ENCODE peak calls at places on chromosomes 16 and 17, in six cellular contexts. Y is AG04450; H is left lung; N is CD4-positive, alpha-beta memory T cell; P is psoas muscle; O is mucosa of descending colon. Q is an unnamed sample.

GRCh38 chr17:62172492-62173291 is 107.6 kb upstream of the MED13 start:
- DNase-seq in Y (no peak), H (no peak), N (no peak), P (no peak), O (no peak), Q (peak; percentile 75)

GRCh38 chr17:29664743-29665479 is 42.2 kb upstream of the CORO6 start:
- DNase-seq in Y (no peak), H (no peak), N (no peak), P (no peak), O (no peak), Q (peak; percentile 67)

GRCh38 chr16:89375686-89376085 is 114.7 kb downstream of the ANKRD11 start:
- DNase-seq in Y (no peak), H (no peak), N (no peak), P (peak; percentile 40), O (no peak), Q (no peak)

GRCh38 chr17:58966208-58966607 is 140.5 kb downstream of the TRIM37 start:
- DNase-seq in Y (no peak), H (no peak), N (no peak), P (no peak), O (no peak), Q (no peak)

GRCh38 chr16:31074814-31075183 is 577 bp downstream of the ZNF646 start:
- DNase-seq in Y (no peak), H (no peak), N (no peak), P (no peak), O (no peak), Q (no peak)

GRCh38 chr16:16095646-16096045 is 127.6 kb downstream of the ABCC6 start:
- DNase-seq in Y (no peak), H (no peak), N (no peak), P (no peak), O (no peak), Q (peak; percentile 14)

GRCh38 chr16:49466881-49467280 is 93.3 kb downstream of the C16orf78 start:
- DNase-seq in Y (no peak), H (no peak), N (no peak), P (no peak), O (no peak), Q (no peak)

GRCh38 chr17:39144414-39144813 is 7.0 kb downstream of the PLXDC1 start:
- DNase-seq in Y (peak; percentile 84), H (peak; percentile 85), N (no peak), P (peak; percentile 95), O (peak; percentile 67), Q (peak; percentile 95)

GRCh38 chr17:79220715-79221291 is 146.2 kb downstream of the ENGASE start:
- DNase-seq in Y (no peak), H (no peak), N (no peak), P (no peak), O (no peak), Q (no peak)

GRCh38 chr16:79213214-79213613 is 387.3 kb downstream of the MAF start:
- DNase-seq in Y (no peak), H (no peak), N (no peak), P (no peak), O (no peak), Q (no peak)

GRCh38 chr17:77119668-77120301 is 21.0 kb upstream of the SEC14L1 start:
- DNase-seq in Y (no peak), H (no peak), N (no peak), P (no peak), O (no peak), Q (no peak)

GRCh38 chr16:66915041-66915440 is 3.6 kb downstream of the CDH16 start:
- DNase-seq in Y (no peak), H (no peak), N (no peak), P (no peak), O (no peak), Q (no peak)

GRCh38 chr16:69417537-69418199 is 6.8 kb upstream of the CYB5B start:
- DNase-seq in Y (no peak), H (no peak), N (no peak), P (no peak), O (peak; percentile 30), Q (peak; percentile 55)

GRCh38 chr16:81585785-81586184 is 141.2 kb downstream of the CMIP start:
- DNase-seq in Y (no peak), H (no peak), N (no peak), P (no peak), O (no peak), Q (no peak)

GRCh38 chr16:75087040-75087979 is 29.3 kb downstream of the LDHD start:
- DNase-seq in Y (peak; percentile 87), H (no peak), N (no peak), P (peak; percentile 71), O (peak; percentile 59), Q (peak; percentile 89)

GRCh38 chr17:12667299-12667958 is 1.7 kb downstream of the MYOCD start:
- DNase-seq in Y (peak; percentile 70), H (no peak), N (no peak), P (no peak), O (peak; percentile 49), Q (peak; percentile 51)

GRCh38 chr17:69870091-69870530 is 204.9 kb upstream of the KCNJ16 start:
- DNase-seq in Y (peak; percentile 41), H (no peak), N (no peak), P (no peak), O (no peak), Q (peak; percentile 47)

GRCh38 chr16:64225696-64226095 is 896.2 kb downstream of the CDH11 start:
- DNase-seq in Y (no peak), H (no peak), N (no peak), P (no peak), O (no peak), Q (no peak)

GRCh38 chr17:35895602-35896001 is 15.4 kb upstream of the CCL5 start:
- DNase-seq in Y (no peak), H (no peak), N (no peak), P (no peak), O (no peak), Q (peak; percentile 78)

GRCh38 chr16:78896280-78896679 is 704.3 kb downstream of the MAF start:
- DNase-seq in Y (no peak), H (no peak), N (peak; percentile 67), P (no peak), O (no peak), Q (no peak)

GRCh38 chr17:75570034-75570676 is 17.4 kb upstream of the MYO15B start:
- DNase-seq in Y (no peak), H (no peak), N (no peak), P (no peak), O (no peak), Q (no peak)

GRCh38 chr17:39838057-39838456 is 26.1 kb downstream of the IKZF3 start:
- DNase-seq in Y (no peak), H (no peak), N (no peak), P (no peak), O (no peak), Q (no peak)

GRCh38 chr16:47375423-47375822 is 85.4 kb downstream of the ITFG1 start:
- DNase-seq in Y (no peak), H (no peak), N (no peak), P (no peak), O (no peak), Q (no peak)

GRCh38 chr17:17837966-17838962 is 1.5 kb upstream of the SREBF1 start:
- DNase-seq in Y (no peak), H (peak; percentile 80), N (no peak), P (peak; percentile 65), O (peak; percentile 91), Q (peak; percentile 64)

GRCh38 chr17:47704116-47704515 is 10.2 kb downstream of the TBKBP1 start:
- DNase-seq in Y (no peak), H (no peak), N (no peak), P (no peak), O (no peak), Q (no peak)

GRCh38 chr17:42748906-42749798 is 4.3 kb upstream of the EZH1 start:
- DNase-seq in Y (no peak), H (no peak), N (no peak), P (peak; percentile 69), O (no peak), Q (peak; percentile 46)

GRCh38 chr16:13902677-13903076 is 17.3 kb upstream of the ERCC4 start:
- DNase-seq in Y (no peak), H (no peak), N (no peak), P (no peak), O (no peak), Q (peak; percentile 93)

GRCh38 chr16:58317608-58318152 is 22.9 kb upstream of the PRSS54 start:
- DNase-seq in Y (no peak), H (no peak), N (no peak), P (no peak), O (no peak), Q (no peak)

GRCh38 chr16:88482630-88483391 is 29.7 kb downstream of the ZFPM1 start:
- DNase-seq in Y (no peak), H (no peak), N (no peak), P (no peak), O (no peak), Q (no peak)

GRCh38 chr17:5819396-5819795 is 235.1 kb upstream of the NLRP1 start:
- DNase-seq in Y (no peak), H (no peak), N (no peak), P (no peak), O (no peak), Q (no peak)

GRCh38 chr16:10817963-10818941 is at the start of gene TVP23A:
- DNase-seq in Y (no peak), H (no peak), N (no peak), P (no peak), O (no peak), Q (peak; percentile 4)
- H3K4me3 ChIP-seq in Y (no peak within 1 kb of the TSS), H (peak within 1 kb of the TSS; percentile 16), N (no peak within 1 kb of the TSS), P (no peak within 1 kb of the TSS), O (no peak within 1 kb of the TSS), Q (no peak within 1 kb of the TSS)

GRCh38 chr16:57224651-57225335 is 20.3 kb upstream of the ARL2BP start:
- DNase-seq in Y (no peak), H (no peak), N (no peak), P (no peak), O (no peak), Q (no peak)
- H3K4me3 ChIP-seq in Y (no peak overlapping the region), H (no peak overlapping the region), N (no peak overlapping the region), P (no peak overlapping the region), O (no peak overlapping the region), Q (no peak overlapping the region)

GRCh38 chr17:82053556-82054263 is 2.0 kb downstream of the GPS1 start:
- DNase-seq in Y (no peak), H (no peak), N (no peak), P (peak; percentile 53), O (no peak), Q (no peak)

GRCh38 chr17:82053130-82053529 is 1.4 kb downstream of the GPS1 start:
- DNase-seq in Y (no peak), H (no peak), N (no peak), P (no peak), O (no peak), Q (no peak)

GRCh38 chr17:82050761-82051641 is 610 bp downstream of the RFNG start:
- DNase-seq in Y (no peak), H (no peak), N (no peak), P (peak; percentile 51), O (no peak), Q (peak; percentile 19)

GRCh38 chr17:82052638-82053059 is 951 bp downstream of the GPS1 start:
- DNase-seq in Y (no peak), H (no peak), N (no peak), P (peak; percentile 44), O (no peak), Q (no peak)

GRCh38 chr17:82051776-82052637 is at the start of the genes GPS1 and RFNG:
- DNase-seq in Y (no peak), H (peak; percentile 74), N (peak; percentile 77), P (peak; percentile 88), O (peak; percentile 87), Q (peak; percentile 34)
- H3K4me3 ChIP-seq in Y (peak within 1 kb of the TSS; percentile 85), H (peak within 1 kb of the TSS; percentile 75), N (peak within 1 kb of the TSS; percentile 69), P (peak within 1 kb of the TSS; percentile 84), O (peak within 1 kb of the TSS; percentile 73), Q (peak within 1 kb of the TSS; percentile 80)

GRCh38 chr17:27354051-27354490 is 60.2 kb downstream of the WSB1 start:
- DNase-seq in Y (no peak), H (no peak), N (no peak), P (no peak), O (no peak), Q (no peak)
- H3K4me3 ChIP-seq in Y (peak overlapping the region; percentile 59), H (peak overlapping the region; percentile 66), N (peak overlapping the region; percentile 68), P (peak overlapping the region; percentile 73), O (no peak overlapping the region), Q (peak overlapping the region; percentile 59)

GRCh38 chr16:28554634-28555423 is 1.1 kb downstream of the SGF29 start:
- DNase-seq in Y (no peak), H (no peak), N (no peak), P (no peak), O (no peak), Q (peak; percentile 11)
- H3K4me3 ChIP-seq in Y (peak overlapping the region; percentile 64), H (peak overlapping the region; percentile 59), N (peak overlapping the region; percentile 48), P (peak overlapping the region; percentile 77), O (no peak overlapping the region), Q (peak overlapping the region; percentile 70)

Q was measured in fibroblast of the aortic adventitia.